ENCODE peak calls at places on chromosomes 12 and 14, in four cellular contexts. One of them, this sample, is unnamed. For H3K36me3, the result is how much of the 10 kb centered on the place peaks cover.

GRCh38 chr12:62922539-62922938 is 12.4 kb downstream of the PPM1H start:
- DNase-seq in left ventricle myocardium inferior: no peak
- DNase-seq in suprapubic skin: no peak
- DNase-seq in fibroblast of lung: peak
- DNase-seq in this sample: no peak

GRCh38 chr12:10982244-10982643 is 4.5 kb downstream of the TAS2R50 start:
- DNase-seq in left ventricle myocardium inferior: no peak
- DNase-seq in suprapubic skin: no peak
- DNase-seq in fibroblast of lung: no peak
- DNase-seq in this sample: no peak

GRCh38 chr12:118714051-118714460 is 267.3 kb upstream of the SRRM4 start:
- DNase-seq in left ventricle myocardium inferior: no peak
- DNase-seq in suprapubic skin: no peak
- DNase-seq in fibroblast of lung: no peak
- DNase-seq in this sample: no peak

GRCh38 chr14:63852271-63852816 is 460 bp upstream of the SYNE2 start:
- DNase-seq in left ventricle myocardium inferior: no peak
- DNase-seq in suprapubic skin: no peak
- DNase-seq in fibroblast of lung: peak
- DNase-seq in this sample: no peak

GRCh38 chr14:92780444-92780843 is 13.7 kb upstream of the GOLGA5 start:
- DNase-seq in left ventricle myocardium inferior: no peak
- DNase-seq in suprapubic skin: no peak
- DNase-seq in fibroblast of lung: peak
- DNase-seq in this sample: no peak

GRCh38 chr14:33070474-33070873 is 131.8 kb downstream of the NPAS3 start:
- DNase-seq in left ventricle myocardium inferior: no peak
- DNase-seq in suprapubic skin: no peak
- DNase-seq in fibroblast of lung: no peak
- DNase-seq in this sample: no peak

GRCh38 chr12:13864081-13864673 is 117.2 kb downstream of the GRIN2B start:
- DNase-seq in left ventricle myocardium inferior: peak
- DNase-seq in suprapubic skin: peak
- DNase-seq in fibroblast of lung: peak
- DNase-seq in this sample: no peak

GRCh38 chr14:102095231-102095870 is 8.5 kb upstream of the HSP90AA1 start:
- DNase-seq in left ventricle myocardium inferior: no peak
- DNase-seq in suprapubic skin: no peak
- DNase-seq in fibroblast of lung: peak
- DNase-seq in this sample: no peak

GRCh38 chr14:29838752-29839151 is 88.9 kb downstream of the PRKD1 start:
- DNase-seq in left ventricle myocardium inferior: no peak
- DNase-seq in suprapubic skin: no peak
- DNase-seq in fibroblast of lung: no peak
- DNase-seq in this sample: no peak

GRCh38 chr12:57340104-57340503 is 89.1 kb upstream of the STAC3 start:
- DNase-seq in left ventricle myocardium inferior: peak
- DNase-seq in suprapubic skin: no peak
- DNase-seq in fibroblast of lung: peak
- DNase-seq in this sample: no peak

GRCh38 chr14:39145266-39145966 is 24.7 kb downstream of the TRAPPC6B start:
- DNase-seq in left ventricle myocardium inferior: no peak
- DNase-seq in suprapubic skin: no peak
- DNase-seq in fibroblast of lung: no peak
- DNase-seq in this sample: no peak

GRCh38 chr14:104361101-104361591 is 218.4 kb upstream of the C14orf180 start:
- DNase-seq in left ventricle myocardium inferior: no peak
- DNase-seq in suprapubic skin: peak
- DNase-seq in fibroblast of lung: no peak
- DNase-seq in this sample: peak

GRCh38 chr12:65306229-65306602 is 27.7 kb downstream of the MSRB3 start:
- DNase-seq in left ventricle myocardium inferior: no peak
- DNase-seq in suprapubic skin: no peak
- DNase-seq in fibroblast of lung: peak
- DNase-seq in this sample: no peak

GRCh38 chr12:11731455-11731854 is 82.0 kb downstream of the ETV6 start:
- DNase-seq in left ventricle myocardium inferior: no peak
- DNase-seq in suprapubic skin: no peak
- DNase-seq in fibroblast of lung: peak
- DNase-seq in this sample: no peak

GRCh38 chr14:64278458-64278857 is 15.7 kb downstream of the ESR2 start:
- DNase-seq in left ventricle myocardium inferior: no peak
- DNase-seq in suprapubic skin: no peak
- DNase-seq in fibroblast of lung: no peak
- DNase-seq in this sample: no peak

GRCh38 chr12:108757842-108758241 is 26.5 kb upstream of the CORO1C start:
- DNase-seq in left ventricle myocardium inferior: no peak
- DNase-seq in suprapubic skin: no peak
- DNase-seq in fibroblast of lung: no peak
- DNase-seq in this sample: no peak

GRCh38 chr14:85799668-85800067 is 269.7 kb downstream of the FLRT2 start:
- DNase-seq in left ventricle myocardium inferior: no peak
- DNase-seq in suprapubic skin: no peak
- DNase-seq in fibroblast of lung: no peak
- DNase-seq in this sample: no peak

GRCh38 chr12:16604853-16605252 is 1.1 kb downstream of the LMO3 start:
- DNase-seq in left ventricle myocardium inferior: no peak
- DNase-seq in suprapubic skin: no peak
- DNase-seq in fibroblast of lung: no peak
- DNase-seq in this sample: no peak

GRCh38 chr14:99169776-99170356 is 102.1 kb downstream of the BCL11B start:
- DNase-seq in left ventricle myocardium inferior: no peak
- DNase-seq in suprapubic skin: peak
- DNase-seq in fibroblast of lung: no peak
- DNase-seq in this sample: peak

GRCh38 chr12:77845831-77846230 is 15.1 kb downstream of the NAV3 start:
- DNase-seq in left ventricle myocardium inferior: no peak
- DNase-seq in suprapubic skin: no peak
- DNase-seq in fibroblast of lung: peak
- DNase-seq in this sample: no peak

GRCh38 chr12:131672311-131672940 is 38.5 kb upstream of the SFSWAP start:
- DNase-seq in left ventricle myocardium inferior: no peak
- DNase-seq in suprapubic skin: peak
- DNase-seq in fibroblast of lung: no peak
- DNase-seq in this sample: no peak

GRCh38 chr12:80869264-80869663 is 68.5 kb downstream of the LIN7A start:
- DNase-seq in left ventricle myocardium inferior: no peak
- DNase-seq in suprapubic skin: no peak
- DNase-seq in fibroblast of lung: no peak
- DNase-seq in this sample: no peak

GRCh38 chr12:119114294-119114693 is 64.4 kb upstream of the HSPB8 start:
- DNase-seq in left ventricle myocardium inferior: no peak
- DNase-seq in suprapubic skin: no peak
- DNase-seq in fibroblast of lung: no peak
- DNase-seq in this sample: no peak

GRCh38 chr12:31962076-31962475 is 2.9 kb downstream of the RESF1 start:
- DNase-seq in left ventricle myocardium inferior: no peak
- DNase-seq in suprapubic skin: no peak
- DNase-seq in fibroblast of lung: no peak
- DNase-seq in this sample: no peak

GRCh38 chr14:25003537-25003936 is 46.4 kb downstream of the STXBP6 start:
- DNase-seq in left ventricle myocardium inferior: no peak
- DNase-seq in suprapubic skin: no peak
- DNase-seq in fibroblast of lung: peak
- DNase-seq in this sample: no peak

GRCh38 chr12:51070004-51070403 is 13.4 kb downstream of the CSRNP2 start:
- DNase-seq in left ventricle myocardium inferior: no peak
- DNase-seq in suprapubic skin: no peak
- DNase-seq in fibroblast of lung: no peak
- DNase-seq in this sample: no peak

GRCh38 chr14:68792022-68792829 is 641 bp downstream of the ZFP36L1 start:
- DNase-seq in left ventricle myocardium inferior: no peak
- DNase-seq in suprapubic skin: peak
- DNase-seq in fibroblast of lung: no peak
- DNase-seq in this sample: peak

GRCh38 chr12:119659289-119659897 is 8.5 kb upstream of the PRKAB1 start:
- DNase-seq in left ventricle myocardium inferior: no peak
- DNase-seq in suprapubic skin: no peak
- DNase-seq in fibroblast of lung: no peak
- DNase-seq in this sample: no peak

GRCh38 chr12:100403446-100403845 is 46.6 kb downstream of the SLC17A8 start:
- DNase-seq in left ventricle myocardium inferior: no peak
- DNase-seq in suprapubic skin: no peak
- DNase-seq in fibroblast of lung: peak
- DNase-seq in this sample: no peak

GRCh38 chr12:92634730-92635129 is 68.1 kb upstream of the PLEKHG7 start:
- DNase-seq in left ventricle myocardium inferior: no peak
- DNase-seq in suprapubic skin: no peak
- DNase-seq in fibroblast of lung: no peak
- DNase-seq in this sample: no peak

GRCh38 chr14:21647380-21647779 is 6.3 kb upstream of the OR4E2 start:
- DNase-seq in left ventricle myocardium inferior: no peak
- DNase-seq in suprapubic skin: no peak
- DNase-seq in fibroblast of lung: no peak
- DNase-seq in this sample: no peak

GRCh38 chr12:132108211-132108832 is 35.8 kb downstream of the DDX51 start:
- DNase-seq in left ventricle myocardium inferior: no peak
- DNase-seq in suprapubic skin: peak
- DNase-seq in fibroblast of lung: no peak
- DNase-seq in this sample: no peak

GRCh38 chr12:82069931-82070514 is 288.2 kb downstream of the CCDC59 start:
- DNase-seq in left ventricle myocardium inferior: no peak
- DNase-seq in suprapubic skin: no peak
- DNase-seq in fibroblast of lung: no peak
- DNase-seq in this sample: no peak

GRCh38 chr12:22821985-22822384 is 197.0 kb downstream of the ETNK1 start:
- DNase-seq in left ventricle myocardium inferior: no peak
- DNase-seq in suprapubic skin: no peak
- DNase-seq in fibroblast of lung: peak
- DNase-seq in this sample: no peak

GRCh38 chr12:23626791-23627190 is 322.7 kb downstream of the SOX5 start:
- DNase-seq in left ventricle myocardium inferior: no peak
- DNase-seq in suprapubic skin: no peak
- DNase-seq in fibroblast of lung: no peak
- DNase-seq in this sample: no peak

GRCh38 chr12:97250483-97250882 is 212.1 kb upstream of the RMST start:
- DNase-seq in left ventricle myocardium inferior: no peak
- DNase-seq in suprapubic skin: no peak
- DNase-seq in fibroblast of lung: no peak
- DNase-seq in this sample: no peak

GRCh38 chr12:117749431-117749830 is 219.4 kb downstream of the KSR2 start:
- DNase-seq in left ventricle myocardium inferior: no peak
- DNase-seq in suprapubic skin: no peak
- DNase-seq in fibroblast of lung: no peak
- DNase-seq in this sample: no peak

GRCh38 chr12:113345318-113345717 is 10.4 kb upstream of the SLC8B1 start:
- DNase-seq in left ventricle myocardium inferior: no peak
- DNase-seq in suprapubic skin: no peak
- DNase-seq in fibroblast of lung: no peak
- DNase-seq in this sample: no peak
- H3K36me3 ChIP-seq in left ventricle myocardium inferior: under half
- H3K36me3 ChIP-seq in suprapubic skin: under half
- H3K36me3 ChIP-seq in fibroblast of lung: under half
- H3K36me3 ChIP-seq in this sample: under half

GRCh38 chr14:77230914-77231313 is 40.1 kb downstream of the NGB start:
- DNase-seq in left ventricle myocardium inferior: no peak
- DNase-seq in suprapubic skin: no peak
- DNase-seq in fibroblast of lung: no peak
- DNase-seq in this sample: no peak

GRCh38 chr14:77225254-77225653 is 43.7 kb downstream of the TMEM63C start:
- DNase-seq in left ventricle myocardium inferior: no peak
- DNase-seq in suprapubic skin: no peak
- DNase-seq in fibroblast of lung: no peak
- DNase-seq in this sample: no peak

GRCh38 chr14:77222546-77223225 is 41.1 kb downstream of the TMEM63C start:
- DNase-seq in left ventricle myocardium inferior: no peak
- DNase-seq in suprapubic skin: no peak
- DNase-seq in fibroblast of lung: no peak
- DNase-seq in this sample: no peak

DNA sequence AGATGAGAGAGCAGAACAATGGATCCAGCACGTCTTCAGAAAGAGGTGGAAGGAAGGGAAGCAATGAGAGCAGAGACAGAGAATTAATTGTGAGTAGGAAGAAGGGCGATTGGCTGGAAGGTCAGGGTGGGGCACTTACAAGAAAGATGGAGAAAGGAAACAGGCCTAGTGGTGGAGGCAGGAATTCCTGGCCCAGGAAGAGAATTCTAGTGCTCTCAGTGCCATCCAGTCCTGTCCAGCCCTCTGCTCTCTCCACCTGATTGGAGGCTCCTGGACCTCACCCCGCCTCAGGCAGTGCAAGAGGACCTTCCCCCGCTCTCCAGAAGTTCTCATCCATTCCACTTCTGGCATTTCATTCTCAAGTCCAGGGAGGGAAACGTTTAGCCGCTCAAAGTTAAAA is 43.0 kb downstream of the NGB start:
- DNase-seq in left ventricle myocardium inferior: no peak
- DNase-seq in suprapubic skin: no peak
- DNase-seq in fibroblast of lung: no peak
- DNase-seq in this sample: no peak
- TF ChIP-seq CTCF in left ventricle myocardium inferior: no peak
- TF ChIP-seq CTCF in suprapubic skin: no peak
- TF ChIP-seq CTCF in fibroblast of lung: no peak
- TF ChIP-seq CTCF in this sample: no peak

DNA sequence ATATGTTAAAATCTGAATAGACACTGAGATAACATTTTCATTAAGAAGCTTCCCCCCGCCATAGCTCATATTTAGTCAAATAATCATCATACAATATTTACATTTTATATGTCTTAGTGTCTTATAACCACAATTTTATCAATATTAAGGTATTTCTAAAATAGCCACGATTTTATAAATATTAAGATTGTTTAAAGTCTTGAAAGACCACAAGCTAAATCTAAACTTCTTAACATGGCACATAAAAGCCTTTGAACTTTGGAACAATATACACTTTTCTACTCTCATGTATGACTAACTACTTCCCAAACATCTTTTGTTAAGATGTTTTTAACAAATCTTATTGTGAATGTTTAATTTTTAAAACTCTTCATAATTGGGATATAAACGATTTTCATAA is 6.5 kb downstream of the USP44 start:
- DNase-seq in left ventricle myocardium inferior: no peak
- DNase-seq in suprapubic skin: no peak
- DNase-seq in fibroblast of lung: peak
- DNase-seq in this sample: no peak
- H3K4me3 ChIP-seq in left ventricle myocardium inferior: no peak
- H3K4me3 ChIP-seq in suprapubic skin: no peak
- H3K4me3 ChIP-seq in fibroblast of lung: no peak
- H3K4me3 ChIP-seq in this sample: no peak

GRCh38 chr14:74357585-74357984 is 9.3 kb downstream of the VRTN start:
- DNase-seq in left ventricle myocardium inferior: no peak
- DNase-seq in suprapubic skin: no peak
- DNase-seq in fibroblast of lung: no peak
- DNase-seq in this sample: no peak

GRCh38 chr14:74362361-74362915 is 14.2 kb downstream of the VRTN start:
- DNase-seq in left ventricle myocardium inferior: peak
- DNase-seq in suprapubic skin: peak
- DNase-seq in fibroblast of lung: peak
- DNase-seq in this sample: peak

GRCh38 chr14:74356892-74357575 is 8.8 kb downstream of the VRTN start:
- DNase-seq in left ventricle myocardium inferior: no peak
- DNase-seq in suprapubic skin: no peak
- DNase-seq in fibroblast of lung: no peak
- DNase-seq in this sample: no peak

GRCh38 chr14:74358176-74358829 is 10.0 kb downstream of the VRTN start:
- DNase-seq in left ventricle myocardium inferior: no peak
- DNase-seq in suprapubic skin: no peak
- DNase-seq in fibroblast of lung: no peak
- DNase-seq in this sample: no peak

GRCh38 chr14:74360163-74360562 is 11.9 kb downstream of the VRTN start:
- DNase-seq in left ventricle myocardium inferior: no peak
- DNase-seq in suprapubic skin: no peak
- DNase-seq in fibroblast of lung: no peak
- DNase-seq in this sample: no peak
- H3K36me3 ChIP-seq in left ventricle myocardium inferior: under half
- H3K36me3 ChIP-seq in suprapubic skin: under half
- H3K36me3 ChIP-seq in fibroblast of lung: under half
- H3K36me3 ChIP-seq in this sample: under half

This sample was measured in RWPE2.